ENCODE peak calls at places on chromosomes 16 and 17, in five cellular contexts. One of them, this sample, is unnamed.

GRCh38 chr16:3569851-3570250 is 7.4 kb downstream of the NLRC3 start:
- DNase-seq in GM20000: no peak
- DNase-seq in thoracic aorta: no peak
- DNase-seq in H9: no peak
- DNase-seq in AG09309: no peak
- DNase-seq in this sample: no peak

GRCh38 chr16:27786221-27786848 is 236.4 kb downstream of the KATNIP start:
- DNase-seq in GM20000: no peak
- DNase-seq in thoracic aorta: no peak
- DNase-seq in H9: no peak
- DNase-seq in AG09309: no peak
- DNase-seq in this sample: no peak

GRCh38 chr17:29140051-29140582 is 40.1 kb downstream of the MYO18A start:
- DNase-seq in GM20000: peak
- DNase-seq in thoracic aorta: peak
- DNase-seq in H9: peak
- DNase-seq in AG09309: no peak
- DNase-seq in this sample: peak

GRCh38 chr17:3024346-3024745 is 39.1 kb downstream of the OR1D5 start:
- DNase-seq in GM20000: no peak
- DNase-seq in thoracic aorta: no peak
- DNase-seq in H9: no peak
- DNase-seq in AG09309: no peak
- DNase-seq in this sample: no peak

GRCh38 chr17:35345926-35346771 is 27.3 kb downstream of the SLFN11 start:
- DNase-seq in GM20000: no peak
- DNase-seq in thoracic aorta: peak
- DNase-seq in H9: peak
- DNase-seq in AG09309: peak
- DNase-seq in this sample: peak

GRCh38 chr16:49567940-49568339 is 194.3 kb downstream of the C16orf78 start:
- DNase-seq in GM20000: no peak
- DNase-seq in thoracic aorta: no peak
- DNase-seq in H9: no peak
- DNase-seq in AG09309: no peak
- DNase-seq in this sample: no peak

GRCh38 chr16:883781-884180 is 83.2 kb upstream of the GNG13 start:
- DNase-seq in GM20000: no peak
- DNase-seq in thoracic aorta: no peak
- DNase-seq in H9: no peak
- DNase-seq in AG09309: no peak
- DNase-seq in this sample: no peak

GRCh38 chr17:14321476-14321949 is 20.6 kb downstream of the HS3ST3B1 start:
- DNase-seq in GM20000: no peak
- DNase-seq in thoracic aorta: no peak
- DNase-seq in H9: no peak
- DNase-seq in AG09309: no peak
- DNase-seq in this sample: no peak

GRCh38 chr16:3756113-3756512 is 38.8 kb upstream of the TRAP1 start:
- DNase-seq in GM20000: no peak
- DNase-seq in thoracic aorta: no peak
- DNase-seq in H9: no peak
- DNase-seq in AG09309: no peak
- DNase-seq in this sample: no peak

GRCh38 chr16:4190934-4191333 is 50.9 kb downstream of the SRL start:
- DNase-seq in GM20000: no peak
- DNase-seq in thoracic aorta: no peak
- DNase-seq in H9: no peak
- DNase-seq in AG09309: no peak
- DNase-seq in this sample: no peak

GRCh38 chr17:2138318-2138717 is 83.4 kb downstream of the HIC1 start:
- DNase-seq in GM20000: peak
- DNase-seq in thoracic aorta: no peak
- DNase-seq in H9: no peak
- DNase-seq in AG09309: no peak
- DNase-seq in this sample: peak

GRCh38 chr17:75232786-75233185 is 27.3 kb downstream of the NUP85 start:
- DNase-seq in GM20000: no peak
- DNase-seq in thoracic aorta: no peak
- DNase-seq in H9: no peak
- DNase-seq in AG09309: no peak
- DNase-seq in this sample: no peak

GRCh38 chr16:87186876-87187533 is 130.2 kb downstream of the C16orf95 start:
- DNase-seq in GM20000: no peak
- DNase-seq in thoracic aorta: no peak
- DNase-seq in H9: no peak
- DNase-seq in AG09309: no peak
- DNase-seq in this sample: no peak

GRCh38 chr16:87189426-87189825 is 127.8 kb downstream of the C16orf95 start:
- DNase-seq in GM20000: no peak
- DNase-seq in thoracic aorta: no peak
- DNase-seq in H9: no peak
- DNase-seq in AG09309: no peak
- DNase-seq in this sample: no peak

GRCh38 chr16:87192418-87193073 is 124.6 kb downstream of the C16orf95 start:
- DNase-seq in GM20000: no peak
- DNase-seq in thoracic aorta: no peak
- DNase-seq in H9: no peak
- DNase-seq in AG09309: no peak
- DNase-seq in this sample: no peak

GRCh38 chr16:87188104-87188503 is 129.1 kb downstream of the C16orf95 start:
- DNase-seq in GM20000: no peak
- DNase-seq in thoracic aorta: no peak
- DNase-seq in H9: no peak
- DNase-seq in AG09309: no peak
- DNase-seq in this sample: no peak

GRCh38 chr16:87190288-87191240 is 126.6 kb downstream of the C16orf95 start:
- DNase-seq in GM20000: no peak
- DNase-seq in thoracic aorta: no peak
- DNase-seq in H9: no peak
- DNase-seq in AG09309: no peak
- DNase-seq in this sample: no peak
- TF ChIP-seq CTCF in GM20000: no peak
- TF ChIP-seq CTCF in thoracic aorta: no peak
- TF ChIP-seq CTCF in H9: peak
- TF ChIP-seq CTCF in AG09309: no peak
- TF ChIP-seq CTCF in this sample: no peak

GRCh38 chr17:79720705-79721295 is 9.9 kb upstream of the ENPP7 start:
- DNase-seq in GM20000: no peak
- DNase-seq in thoracic aorta: no peak
- DNase-seq in H9: no peak
- DNase-seq in AG09309: no peak
- DNase-seq in this sample: no peak

GRCh38 chr17:79722787-79723186 is 8.0 kb upstream of the ENPP7 start:
- DNase-seq in GM20000: no peak
- DNase-seq in thoracic aorta: no peak
- DNase-seq in H9: no peak
- DNase-seq in AG09309: no peak
- DNase-seq in this sample: no peak

GRCh38 chr17:79716183-79716797 is 14.5 kb upstream of the ENPP7 start:
- DNase-seq in GM20000: no peak
- DNase-seq in thoracic aorta: no peak
- DNase-seq in H9: no peak
- DNase-seq in AG09309: no peak
- DNase-seq in this sample: no peak

DNA sequence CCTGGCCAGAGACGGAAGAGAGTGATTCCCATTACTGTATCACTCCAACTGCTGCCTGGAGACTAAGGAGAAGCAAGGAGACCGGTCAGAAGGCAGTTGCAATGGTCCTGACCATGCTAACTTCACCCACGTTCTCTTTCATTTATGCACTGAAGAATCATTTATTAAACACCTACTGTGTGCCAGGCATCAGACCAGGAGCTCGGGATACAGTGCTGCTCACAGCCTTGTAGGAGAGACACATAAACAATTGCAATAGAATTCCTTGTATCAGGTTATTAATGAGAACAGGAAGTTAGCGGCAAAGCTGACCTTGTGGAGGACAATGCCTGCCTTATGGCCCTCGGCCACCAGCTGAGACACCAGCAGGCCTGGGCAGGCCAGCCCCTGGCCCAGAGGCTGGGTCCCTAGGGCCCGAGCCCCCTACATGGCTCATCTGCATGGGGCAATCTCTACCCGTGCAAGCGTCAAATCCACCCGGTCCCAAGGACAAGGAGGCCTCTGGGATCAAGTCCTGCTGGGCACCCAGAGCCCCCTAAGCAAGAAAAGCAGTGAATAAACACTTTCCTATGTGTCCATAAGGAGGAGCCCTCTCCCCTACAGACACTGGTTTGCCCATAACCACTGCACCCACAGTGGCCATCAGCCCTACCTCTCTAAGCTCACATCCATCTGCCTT is 8.6 kb upstream of the ENPP7 start:
- DNase-seq in GM20000: no peak
- DNase-seq in thoracic aorta: no peak
- DNase-seq in H9: peak
- DNase-seq in AG09309: no peak
- DNase-seq in this sample: no peak
- TF ChIP-seq CTCF in GM20000: no peak
- TF ChIP-seq CTCF in thoracic aorta: no peak
- TF ChIP-seq CTCF in H9: peak
- TF ChIP-seq CTCF in AG09309: peak
- TF ChIP-seq CTCF in this sample: no peak

GRCh38 chr17:7391307-7391706 is 3.0 kb downstream of the PLSCR3 start:
- DNase-seq in GM20000: no peak
- DNase-seq in thoracic aorta: no peak
- DNase-seq in H9: no peak
- DNase-seq in AG09309: no peak
- DNase-seq in this sample: no peak

GRCh38 chr17:7392696-7393612 is 1.4 kb downstream of the PLSCR3 start:
- DNase-seq in GM20000: no peak
- DNase-seq in thoracic aorta: no peak
- DNase-seq in H9: peak
- DNase-seq in AG09309: no peak
- DNase-seq in this sample: no peak

GRCh38 chr17:7394452-7395191 is at the start of gene PLSCR3:
- DNase-seq in GM20000: peak
- DNase-seq in thoracic aorta: peak
- DNase-seq in H9: peak
- DNase-seq in AG09309: peak
- DNase-seq in this sample: peak

GRCh38 chr17:7396147-7396546 is 1.8 kb upstream of the PLSCR3 start:
- DNase-seq in GM20000: no peak
- DNase-seq in thoracic aorta: no peak
- DNase-seq in H9: no peak
- DNase-seq in AG09309: no peak
- DNase-seq in this sample: no peak

GRCh38 chr17:7393613-7394451 is 493 bp downstream of the PLSCR3 start:
- DNase-seq in GM20000: peak
- DNase-seq in thoracic aorta: no peak
- DNase-seq in H9: peak
- DNase-seq in AG09309: no peak
- DNase-seq in this sample: peak
- TF ChIP-seq CTCF in GM20000: no peak
- TF ChIP-seq CTCF in thoracic aorta: no peak
- TF ChIP-seq CTCF in H9: peak
- TF ChIP-seq CTCF in AG09309: peak
- TF ChIP-seq CTCF in this sample: peak

GRCh38 chr17:9003355-9004131 is 17.8 kb upstream of the NTN1 start:
- DNase-seq in GM20000: peak
- DNase-seq in thoracic aorta: no peak
- DNase-seq in H9: peak
- DNase-seq in AG09309: no peak
- DNase-seq in this sample: no peak
- TF ChIP-seq CTCF in GM20000: no peak
- TF ChIP-seq CTCF in thoracic aorta: no peak
- TF ChIP-seq CTCF in H9: no peak
- TF ChIP-seq CTCF in AG09309: no peak
- TF ChIP-seq CTCF in this sample: no peak

This sample was measured in GM13976.